ENCODE peak calls at places on chromosomes 11 and 22, in seven cellular contexts. One of them, this sample, is unnamed.

GRCh38 chr22:32684822-32685187 is 116.7 kb upstream of the TIMP3 start:
- DNase-seq in PC-3: no peak
- DNase-seq in GM12865: no peak
- DNase-seq in NCI-H1417: no peak
- DNase-seq in hypothalamus: no peak
- DNase-seq in WERI-Rb-1: no peak
- DNase-seq in cardiac fibroblast: no peak
- DNase-seq in this sample: no peak

GRCh38 chr11:81222491-81222890 is 1511.2 kb downstream of the FAM181B start:
- DNase-seq in PC-3: no peak
- DNase-seq in GM12865: no peak
- DNase-seq in NCI-H1417: no peak
- DNase-seq in hypothalamus: no peak
- DNase-seq in WERI-Rb-1: peak
- DNase-seq in cardiac fibroblast: no peak
- DNase-seq in this sample: no peak

GRCh38 chr11:9568854-9569587 is 4.4 kb upstream of the WEE1 start:
- DNase-seq in PC-3: peak
- DNase-seq in GM12865: peak
- DNase-seq in NCI-H1417: peak
- DNase-seq in hypothalamus: no peak
- DNase-seq in WERI-Rb-1: no peak
- DNase-seq in cardiac fibroblast: peak
- DNase-seq in this sample: peak

GRCh38 chr11:7657306-7658025 is 15.8 kb downstream of the CYB5R2 start:
- DNase-seq in PC-3: peak
- DNase-seq in GM12865: peak
- DNase-seq in NCI-H1417: peak
- DNase-seq in hypothalamus: no peak
- DNase-seq in WERI-Rb-1: peak
- DNase-seq in cardiac fibroblast: peak
- DNase-seq in this sample: peak

GRCh38 chr11:60566773-60567172 is 51.6 kb downstream of the MS4A13 start:
- DNase-seq in PC-3: no peak
- DNase-seq in GM12865: no peak
- DNase-seq in NCI-H1417: no peak
- DNase-seq in hypothalamus: no peak
- DNase-seq in WERI-Rb-1: no peak
- DNase-seq in cardiac fibroblast: no peak
- DNase-seq in this sample: no peak

GRCh38 chr11:8693010-8693551 is 10.5 kb downstream of the RPL27A start:
- DNase-seq in PC-3: no peak
- DNase-seq in GM12865: no peak
- DNase-seq in NCI-H1417: no peak
- DNase-seq in hypothalamus: no peak
- DNase-seq in WERI-Rb-1: no peak
- DNase-seq in cardiac fibroblast: peak
- DNase-seq in this sample: no peak

GRCh38 chr11:56624661-56625110 is 10.0 kb upstream of the OR5M1 start:
- DNase-seq in PC-3: peak
- DNase-seq in GM12865: peak
- DNase-seq in NCI-H1417: no peak
- DNase-seq in hypothalamus: no peak
- DNase-seq in WERI-Rb-1: no peak
- DNase-seq in cardiac fibroblast: peak
- DNase-seq in this sample: no peak

GRCh38 chr11:126733685-126734084 is 266.9 kb downstream of the KIRREL3 start:
- DNase-seq in PC-3: no peak
- DNase-seq in GM12865: no peak
- DNase-seq in NCI-H1417: no peak
- DNase-seq in hypothalamus: no peak
- DNase-seq in WERI-Rb-1: no peak
- DNase-seq in cardiac fibroblast: no peak
- DNase-seq in this sample: no peak

GRCh38 chr22:37419916-37420655 is 7.2 kb downstream of the ELFN2 start:
- DNase-seq in PC-3: peak
- DNase-seq in GM12865: peak
- DNase-seq in NCI-H1417: no peak
- DNase-seq in hypothalamus: no peak
- DNase-seq in WERI-Rb-1: no peak
- DNase-seq in cardiac fibroblast: no peak
- DNase-seq in this sample: no peak

GRCh38 chr11:108654994-108655631 is 9.8 kb upstream of the DDX10 start:
- DNase-seq in PC-3: peak
- DNase-seq in GM12865: peak
- DNase-seq in NCI-H1417: peak
- DNase-seq in hypothalamus: no peak
- DNase-seq in WERI-Rb-1: peak
- DNase-seq in cardiac fibroblast: peak
- DNase-seq in this sample: no peak

GRCh38 chr11:11584446-11584810 is 37.4 kb downstream of the GALNT18 start:
- DNase-seq in PC-3: peak
- DNase-seq in GM12865: no peak
- DNase-seq in NCI-H1417: no peak
- DNase-seq in hypothalamus: no peak
- DNase-seq in WERI-Rb-1: no peak
- DNase-seq in cardiac fibroblast: peak
- DNase-seq in this sample: no peak

GRCh38 chr11:2562181-2562581 is 117.4 kb downstream of the KCNQ1 start:
- DNase-seq in PC-3: no peak
- DNase-seq in GM12865: no peak
- DNase-seq in NCI-H1417: no peak
- DNase-seq in hypothalamus: no peak
- DNase-seq in WERI-Rb-1: no peak
- DNase-seq in cardiac fibroblast: no peak
- DNase-seq in this sample: peak

GRCh38 chr22:41963453-41964105 is 5.7 kb upstream of the SEPTIN3 start:
- DNase-seq in PC-3: no peak
- DNase-seq in GM12865: no peak
- DNase-seq in NCI-H1417: no peak
- DNase-seq in hypothalamus: no peak
- DNase-seq in WERI-Rb-1: peak
- DNase-seq in cardiac fibroblast: no peak
- DNase-seq in this sample: no peak

GRCh38 chr22:30235687-30236170 is 10.8 kb downstream of the LIF start:
- DNase-seq in PC-3: peak
- DNase-seq in GM12865: no peak
- DNase-seq in NCI-H1417: no peak
- DNase-seq in hypothalamus: no peak
- DNase-seq in WERI-Rb-1: peak
- DNase-seq in cardiac fibroblast: no peak
- DNase-seq in this sample: no peak

GRCh38 chr11:134512791-134513538 is 100.9 kb upstream of the B3GAT1 start:
- DNase-seq in PC-3: no peak
- DNase-seq in GM12865: no peak
- DNase-seq in NCI-H1417: no peak
- DNase-seq in hypothalamus: no peak
- DNase-seq in WERI-Rb-1: no peak
- DNase-seq in cardiac fibroblast: no peak
- DNase-seq in this sample: no peak

GRCh38 chr11:16923987-16924386 is 90.2 kb downstream of the PLEKHA7 start:
- DNase-seq in PC-3: no peak
- DNase-seq in GM12865: no peak
- DNase-seq in NCI-H1417: no peak
- DNase-seq in hypothalamus: no peak
- DNase-seq in WERI-Rb-1: no peak
- DNase-seq in cardiac fibroblast: no peak
- DNase-seq in this sample: no peak

GRCh38 chr11:68930991-68931855 is 27.5 kb downstream of the IGHMBP2 start:
- DNase-seq in PC-3: no peak
- DNase-seq in GM12865: no peak
- DNase-seq in NCI-H1417: no peak
- DNase-seq in hypothalamus: no peak
- DNase-seq in WERI-Rb-1: no peak
- DNase-seq in cardiac fibroblast: no peak
- DNase-seq in this sample: no peak

GRCh38 chr11:111632798-111633197 is 30.5 kb downstream of the SIK2 start:
- DNase-seq in PC-3: no peak
- DNase-seq in GM12865: no peak
- DNase-seq in NCI-H1417: no peak
- DNase-seq in hypothalamus: no peak
- DNase-seq in WERI-Rb-1: no peak
- DNase-seq in cardiac fibroblast: no peak
- DNase-seq in this sample: no peak

GRCh38 chr22:30611197-30611596 is 4.2 kb downstream of the TCN2 start:
- DNase-seq in PC-3: no peak
- DNase-seq in GM12865: no peak
- DNase-seq in NCI-H1417: no peak
- DNase-seq in hypothalamus: no peak
- DNase-seq in WERI-Rb-1: no peak
- DNase-seq in cardiac fibroblast: no peak
- DNase-seq in this sample: no peak

GRCh38 chr11:61126266-61126665 is 24.0 kb downstream of the CD5 start:
- DNase-seq in PC-3: no peak
- DNase-seq in GM12865: no peak
- DNase-seq in NCI-H1417: no peak
- DNase-seq in hypothalamus: no peak
- DNase-seq in WERI-Rb-1: no peak
- DNase-seq in cardiac fibroblast: peak
- DNase-seq in this sample: peak